ENCODE peak calls at places on chromosomes 16 and 17, in five cellular contexts. E is right atrium auricular region, Y is heart left ventricle, Z is body of pancreas, C is MM.1S. P is an unnamed sample.
A peak's percentile ranks its signal among the peaks of the same experiment; 100 is the strongest.

GRCh38 chr17:6460531-6461161 is 16.4 kb downstream of the PIMREG start:
- DNase-seq in C (no peak), E (no peak), Y (no peak), Z (no peak), P (no peak)

GRCh38 chr17:7380321-7380720 is 568 bp upstream of the TNK1 start:
- DNase-seq in Y (peak; percentile 76), C (no peak), E (peak; percentile 69), Z (peak; percentile 79), P (peak; percentile 45)

GRCh38 chr17:79517812-79518211 is 93.0 kb downstream of the RBFOX3 start:
- DNase-seq in C (no peak), Z (no peak), Y (no peak), E (no peak), P (no peak)

GRCh38 chr16:89633064-89633631 is 19.7 kb downstream of the DPEP1 start:
- DNase-seq in E (no peak), C (no peak), Y (no peak), Z (no peak), P (peak; percentile 47)

GRCh38 chr17:65035191-65035590 is 21.3 kb downstream of the GNA13 start:
- DNase-seq in C (no peak), Y (no peak), Z (no peak), E (no peak), P (no peak)

GRCh38 chr16:28846933-28847273 is 755 bp upstream of the TUFM start:
- DNase-seq in E (no peak), C (peak; percentile 12), Y (no peak), Z (no peak), P (no peak)

GRCh38 chr16:73131153-73131862 is 83.4 kb upstream of the ZFHX3 start:
- DNase-seq in Y (no peak), Z (no peak), C (no peak), E (no peak), P (no peak)

GRCh38 chr17:61756561-61756960 is 106.8 kb downstream of the BRIP1 start:
- DNase-seq in C (no peak), Y (no peak), E (no peak), Z (no peak), P (no peak)

GRCh38 chr17:58538801-58539410 is 24.5 kb upstream of the MTMR4 start:
- DNase-seq in Z (no peak), E (no peak), Y (no peak), C (no peak), P (no peak)

GRCh38 chr17:15444805-15445204 is 22.6 kb downstream of the CDRT4 start:
- DNase-seq in Z (no peak), C (no peak), E (no peak), Y (no peak), P (peak; percentile 12)

GRCh38 chr17:37605081-37605480 is 4.1 kb downstream of the SYNRG start:
- DNase-seq in Z (no peak), C (no peak), E (no peak), Y (no peak), P (no peak)

GRCh38 chr16:82177555-82177954 is 7.5 kb upstream of the MPHOSPH6 start:
- DNase-seq in E (no peak), Z (no peak), C (no peak), Y (no peak), P (no peak)
- TF ChIP-seq CTCF in E (no peak), Z (no peak), C (no peak), Y (no peak), P (no peak)

GRCh38 chr17:17424552-17424951 is 52.2 kb upstream of the MED9 start:
- DNase-seq in E (no peak), Z (no peak), C (no peak), Y (no peak), P (no peak)
- H3K4me1 ChIP-seq in E (no peaks in the 10 kb centered on the region), Z (peaks cover 14% of the 10 kb centered on the region), C (no peaks in the 10 kb centered on the region), Y (peaks cover 28% of the 10 kb centered on the region), P (no peaks in the 10 kb centered on the region)

DNA sequence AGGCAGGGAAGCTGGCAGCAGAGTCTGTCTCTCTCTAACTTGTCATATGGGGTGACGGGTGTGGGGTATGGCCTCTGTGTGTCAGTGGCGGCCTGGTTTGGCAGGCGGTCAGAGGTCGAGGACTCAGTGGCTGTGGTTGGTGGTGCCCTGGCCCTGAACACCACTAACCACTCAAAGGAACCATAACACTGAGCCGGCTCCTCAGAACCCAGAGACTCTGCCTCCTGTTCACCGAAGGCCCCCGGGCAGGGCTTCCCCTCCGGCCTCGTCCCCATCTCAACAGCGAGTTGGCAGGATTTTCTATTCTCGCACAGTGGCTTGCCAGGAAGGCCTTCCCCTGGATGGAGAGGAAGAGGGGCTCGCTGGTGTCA is 638 bp downstream of the P2RX1 start:
- DNase-seq in E (no peak), Z (no peak), C (peak; percentile 36), Y (no peak), P (no peak)
- H3K4me3 ChIP-seq in E (no peak overlapping the region), Z (no peak overlapping the region), C (peak overlapping the region; percentile 83), Y (peak overlapping the region; percentile 53), P (no peak overlapping the region)

GRCh38 chr16:49382916-49383315 is 9.3 kb downstream of the C16orf78 start:
- DNase-seq in Y (no peak), E (no peak), Z (no peak), C (peak; percentile 10), P (peak; percentile 26)
- TF ChIP-seq CTCF in Y (no peak), E (no peak), Z (no peak), C (peak; percentile 36), P (peak; percentile 44)